ENCODE peak calls at places on chromosomes 3 and 15, in six cellular contexts. B, L, C, Q, J and E are unnamed samples.

GRCh38 chr15:76147906-76148553 is 88.2 kb downstream of the TMEM266 start:
- DNase-seq in Q (peak; percentile 68), C (peak; percentile 63), B (peak; percentile 29), J (peak; percentile 77), L (peak; percentile 55), E (peak; percentile 61)

GRCh38 chr3:190697901-190698300 is 164.6 kb downstream of the GMNC start:
- DNase-seq in B (peak; percentile 59), J (no peak), Q (no peak), L (no peak), C (no peak), E (no peak)

GRCh38 chr15:80090879-80091503 is 31.5 kb downstream of the ZFAND6 start:
- DNase-seq in C (no peak), L (no peak), Q (no peak), B (no peak), J (no peak), E (no peak)

GRCh38 chr3:132198601-132199000 is 118.6 kb upstream of the ACP3 start:
- DNase-seq in L (no peak), C (no peak), J (no peak), Q (no peak), B (no peak), E (no peak)

GRCh38 chr3:105571005-105571404 is 204.3 kb downstream of the ALCAM start:
- DNase-seq in L (no peak), J (no peak), Q (no peak), B (no peak), C (no peak), E (no peak)

GRCh38 chr3:177705976-177706866 is 508.9 kb upstream of the TBL1XR1 start:
- DNase-seq in B (no peak), Q (no peak), L (peak; percentile 35), J (peak; percentile 63), C (no peak), E (no peak)

GRCh38 chr3:149726716-149727407 is 25.4 kb downstream of the COMMD2 start:
- DNase-seq in L (no peak), B (peak; percentile 10), J (no peak), C (no peak), Q (no peak), E (no peak)

GRCh38 chr3:151931171-151931570 is 57.7 kb downstream of the SUCNR1 start:
- DNase-seq in Q (no peak), C (no peak), B (peak; percentile 48), J (no peak), L (no peak), E (no peak)

GRCh38 chr3:19146685-19147650 is 1.3 kb upstream of the KCNH8 start:
- DNase-seq in J (peak; percentile 93), L (peak; percentile 77), Q (peak; percentile 76), B (peak; percentile 20), C (peak; percentile 77), E (peak; percentile 86)

DNA sequence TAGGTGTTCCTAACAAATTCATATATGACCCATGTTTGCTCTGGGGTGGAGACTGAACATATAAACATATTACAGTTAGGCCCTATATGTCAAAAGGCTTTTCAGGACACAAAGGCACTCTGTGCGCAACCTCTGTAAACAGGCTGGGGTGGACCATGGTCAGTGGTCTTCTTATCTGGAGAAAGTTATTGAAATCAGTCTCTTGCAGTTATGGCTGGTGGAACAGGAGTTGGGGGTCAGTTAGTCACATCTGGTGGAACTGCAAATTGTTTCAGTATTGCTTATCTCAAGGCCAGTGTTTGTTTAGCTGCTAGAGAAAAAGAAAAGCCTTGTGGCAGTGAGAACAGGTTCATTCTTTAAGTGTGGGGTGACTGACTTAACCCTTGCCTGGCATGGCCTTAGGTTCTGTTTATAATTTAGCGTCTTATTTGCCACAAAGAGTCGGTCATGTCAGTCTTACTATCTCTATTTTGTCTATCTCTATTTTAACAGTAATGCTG is 5.9 kb upstream of the GP9 start:
- DNase-seq in C (no peak), J (no peak), B (no peak), Q (no peak), L (no peak), E (no peak)
- TF ChIP-seq POLR2A in C (no peak), J (no peak), B (no peak), Q (no peak), L (no peak), E (no peak)

GRCh38 chr3:185764168-185764988 is 60.5 kb downstream of the IGF2BP2 start:
- DNase-seq in B (peak; percentile 54), L (no peak), J (no peak), Q (no peak), C (no peak), E (no peak)

GRCh38 chr3:185766645-185767323 is 58.1 kb downstream of the IGF2BP2 start:
- DNase-seq in C (no peak), L (no peak), B (peak; percentile 30), Q (no peak), J (no peak), E (no peak)

GRCh38 chr3:185767324-185767688 is 57.5 kb downstream of the IGF2BP2 start:
- DNase-seq in Q (no peak), L (no peak), B (no peak), J (no peak), C (no peak), E (no peak)

DNA sequence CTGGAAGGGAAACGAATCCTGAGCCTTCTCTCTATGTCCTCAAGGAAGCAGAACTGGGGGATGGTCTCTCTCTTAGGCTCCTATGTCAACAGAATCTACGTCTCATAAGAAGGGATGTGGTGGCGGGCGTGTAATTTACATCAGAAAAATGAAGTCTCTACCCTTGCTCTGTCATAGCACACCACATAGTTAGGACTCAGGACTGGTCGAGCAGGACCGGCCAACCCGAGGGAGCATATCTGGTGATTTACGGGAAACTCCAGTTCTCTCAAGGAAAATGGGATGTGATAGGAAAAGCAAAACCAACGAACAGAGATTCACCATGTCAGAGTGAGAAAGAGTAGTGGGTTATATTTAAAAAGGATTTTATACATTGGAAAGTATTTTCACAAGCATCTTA is 54.8 kb downstream of the IGF2BP2 start:
- DNase-seq in Q (no peak), C (no peak), L (no peak), J (no peak), B (no peak), E (no peak)
- TF ChIP-seq CTCF in Q (no peak), C (no peak), L (no peak), J (no peak), B (no peak), E (no peak)

GRCh38 chr3:4063916-4064592 is 239.1 kb upstream of the SETMAR start:
- DNase-seq in C (no peak), J (no peak), L (no peak), B (no peak), Q (no peak), E (no peak)

GRCh38 chr3:4071481-4072184 is 231.5 kb upstream of the SETMAR start:
- DNase-seq in B (no peak), C (peak; percentile 9), J (no peak), Q (no peak), L (no peak), E (no peak)

GRCh38 chr3:4065080-4065479 is 238.1 kb upstream of the SETMAR start:
- DNase-seq in Q (no peak), J (no peak), B (no peak), C (no peak), L (no peak), E (no peak)

GRCh38 chr3:4069796-4070195 is 233.4 kb upstream of the SETMAR start:
- DNase-seq in B (no peak), C (no peak), Q (no peak), L (no peak), J (no peak), E (no peak)

GRCh38 chr3:4067893-4068292 is 235.3 kb upstream of the SETMAR start:
- DNase-seq in B (no peak), L (no peak), C (no peak), J (peak; percentile 18), Q (no peak), E (no peak)
- H3K4me1 ChIP-seq in B (no peaks in the 10 kb centered on the region), L (no peaks in the 10 kb centered on the region), C (no peaks in the 10 kb centered on the region), J (no peaks in the 10 kb centered on the region), Q (no peaks in the 10 kb centered on the region), E (no peaks in the 10 kb centered on the region)

DNA sequence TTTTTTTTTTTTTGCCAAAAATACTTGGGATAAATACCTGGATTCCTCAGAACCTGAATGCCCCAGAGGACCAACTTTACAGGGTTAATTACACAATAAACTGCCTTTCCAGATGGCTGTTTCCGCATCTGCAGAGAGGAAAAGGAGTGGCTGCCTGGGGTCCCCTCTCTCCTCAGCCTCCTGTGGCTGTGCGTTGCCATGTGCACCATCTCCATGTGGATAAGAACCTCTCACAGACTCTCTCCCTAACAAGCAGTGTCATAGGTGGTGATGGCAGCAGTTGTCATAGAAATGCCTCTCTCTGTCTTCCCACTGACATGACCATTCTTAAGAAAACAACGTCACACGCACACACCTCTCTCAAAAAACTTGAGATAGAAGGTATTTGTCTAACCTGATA is 179.4 kb downstream of the RPLP1 start:
- DNase-seq in C (no peak), Q (no peak), L (no peak), B (no peak), J (no peak), E (no peak)
- TF ChIP-seq POLR2A in C (no peak), Q (no peak), L (no peak), B (no peak), J (no peak), E (no peak)